ENCODE peak calls at places on chromosomes 5 and 9, in nine cellular contexts. A, U, Z, T, L, O, H, R and P are unnamed samples.

GRCh38 chr9:87464110-87464991 is 33.3 kb upstream of the DAPK1 start:
- DNase-seq in A (no peak), U (no peak), Z (no peak), T (peak), L (no peak), O (no peak), H (peak), R (no peak), P (no peak)

GRCh38 chr5:166865206-166865605 is 1426.2 kb upstream of the WWC1 start:
- DNase-seq in A (no peak), U (no peak), Z (no peak), T (no peak), L (no peak), O (no peak), H (no peak), R (no peak), P (no peak)

GRCh38 chr5:17190799-17191391 is 26.5 kb upstream of the BASP1 start:
- DNase-seq in A (no peak), U (no peak), Z (no peak), T (no peak), L (no peak), O (no peak), H (no peak), R (no peak), P (no peak)

GRCh38 chr5:17222679-17223078 is 5.2 kb downstream of the BASP1 start:
- DNase-seq in A (no peak), U (no peak), Z (no peak), T (no peak), L (no peak), O (no peak), H (no peak), R (no peak), P (no peak)

GRCh38 chr9:124812401-124813016 is 35.6 kb downstream of the OLFML2A start:
- DNase-seq in A (peak), U (peak), Z (no peak), T (peak), L (no peak), O (no peak), H (no peak), R (no peak), P (peak)

GRCh38 chr9:112061152-112061740 is 113.9 kb downstream of the SUSD1 start:
- DNase-seq in A (no peak), U (peak), Z (no peak), T (peak), L (no peak), O (peak), H (peak), R (peak), P (peak)

GRCh38 chr5:158875272-158875679 is 224.4 kb downstream of the EBF1 start:
- DNase-seq in A (no peak), U (no peak), Z (peak), T (no peak), L (no peak), O (no peak), H (no peak), R (no peak), P (no peak)

GRCh38 chr5:152178350-152178699 is 226.8 kb downstream of the NMUR2 start:
- DNase-seq in A (no peak), U (no peak), Z (no peak), T (no peak), L (no peak), O (no peak), H (no peak), R (no peak), P (no peak)

GRCh38 chr5:59592101-59592500 is 301.4 kb downstream of the PDE4D start:
- DNase-seq in A (peak), U (no peak), Z (no peak), T (no peak), L (no peak), O (no peak), H (no peak), R (no peak), P (peak)

GRCh38 chr5:16390825-16391224 is 74.8 kb downstream of the ZNF622 start:
- DNase-seq in A (no peak), U (no peak), Z (no peak), T (no peak), L (no peak), O (no peak), H (no peak), R (no peak), P (no peak)